ENCODE peak calls at places on chromosomes 5 and 9, in ten cellular contexts. I, M, Z, Q, F, D, B, G, T and E are unnamed samples.

GRCh38 chr5:101024299-101024698 is 121.2 kb upstream of the ST8SIA4 start:
- DNase-seq in B (no peak), I (no peak), M (no peak), Z (no peak), D (no peak), T (no peak), Q (no peak), F (no peak), G (no peak), E (no peak)

GRCh38 chr9:34484678-34485077 is 26.1 kb downstream of the DNAI1 start:
- DNase-seq in F (no peak), G (no peak), I (no peak), D (no peak), M (no peak), Q (no peak), Z (no peak), T (no peak), B (no peak), E (no peak)

GRCh38 chr5:151905639-151906038 is 19.0 kb downstream of the GLRA1 start:
- DNase-seq in Z (no peak), Q (no peak), F (no peak), T (no peak), B (no peak), M (no peak), I (no peak), D (peak), G (no peak), E (no peak)

GRCh38 chr5:149567226-149567625 is 14.1 kb upstream of the ARHGEF37 start:
- DNase-seq in D (no peak), T (no peak), Q (no peak), B (no peak), Z (no peak), F (no peak), I (no peak), M (no peak), G (no peak), E (no peak)

GRCh38 chr9:125586173-125586512 is 120.9 kb downstream of the MAPKAP1 start:
- DNase-seq in G (no peak), F (no peak), M (no peak), D (no peak), T (no peak), Z (no peak), Q (no peak), I (no peak), B (no peak), E (no peak)

GRCh38 chr5:5341531-5342292 is 80.8 kb upstream of the ICE1 start:
- DNase-seq in Z (no peak), F (no peak), B (no peak), I (no peak), T (peak), G (no peak), D (no peak), Q (no peak), M (no peak), E (no peak)

GRCh38 chr5:160802567-160802966 is 49.4 kb downstream of the ATP10B start:
- DNase-seq in I (no peak), M (no peak), Z (no peak), B (no peak), D (no peak), F (no peak), Q (peak), G (no peak), T (no peak), E (no peak)

GRCh38 chr5:24347206-24347605 is 297.6 kb downstream of the CDH10 start:
- DNase-seq in B (no peak), M (no peak), D (no peak), I (no peak), F (no peak), Z (no peak), T (no peak), Q (no peak), G (no peak), E (no peak)

GRCh38 chr9:105401651-105402050 is 46.2 kb upstream of the FSD1L start:
- DNase-seq in D (peak), T (peak), Z (no peak), Q (peak), F (no peak), M (no peak), G (no peak), I (no peak), B (no peak), E (no peak)

GRCh38 chr9:110744753-110745522 is 76.3 kb downstream of the MUSK start:
- DNase-seq in I (no peak), Z (peak), Q (no peak), T (peak), M (peak), D (peak), F (peak), G (no peak), B (peak), E (peak)

GRCh38 chr9:129482521-129483466 is 138.1 kb downstream of the C9orf50 start:
- DNase-seq in F (no peak), G (peak), Z (peak), M (no peak), D (peak), T (peak), Q (peak), I (peak), B (peak), E (no peak)

GRCh38 chr5:120567066-120567465 is 103.0 kb downstream of the PRR16 start:
- DNase-seq in F (no peak), Q (no peak), G (no peak), D (no peak), I (no peak), T (no peak), M (no peak), Z (no peak), B (no peak), E (no peak)

GRCh38 chr5:132547269-132547668 is 3.9 kb upstream of the IL5 start:
- DNase-seq in I (no peak), B (no peak), M (no peak), T (no peak), F (no peak), Z (no peak), Q (no peak), D (no peak), G (no peak), E (no peak)

GRCh38 chr5:100424017-100424416 is 111.2 kb upstream of the FAM174A start:
- DNase-seq in B (no peak), M (no peak), I (no peak), Q (no peak), Z (no peak), T (no peak), G (no peak), F (no peak), D (no peak), E (no peak)

GRCh38 chr5:120345947-120346346 is 118.2 kb upstream of the PRR16 start:
- DNase-seq in Z (no peak), D (no peak), T (no peak), G (no peak), Q (no peak), I (no peak), F (no peak), M (no peak), B (no peak), E (no peak)

GRCh38 chr9:13688990-13689600 is 409.6 kb upstream of the MPDZ start:
- DNase-seq in D (no peak), F (no peak), T (peak), Q (no peak), Z (no peak), M (no peak), I (no peak), G (peak), B (no peak), E (no peak)

GRCh38 chr9:109238677-109239076 is 71.6 kb upstream of the FRRS1L start:
- DNase-seq in T (no peak), Q (no peak), Z (no peak), G (no peak), F (no peak), B (no peak), I (no peak), M (no peak), D (no peak), E (no peak)

GRCh38 chr9:9914174-9914573 is 698.6 kb downstream of the PTPRD start:
- DNase-seq in D (no peak), M (no peak), T (no peak), G (no peak), Z (no peak), B (no peak), F (no peak), I (no peak), Q (no peak), E (no peak)

GRCh38 chr9:3773661-3774060 is 247.9 kb upstream of the RFX3 start:
- DNase-seq in F (no peak), Q (no peak), B (no peak), M (no peak), I (no peak), D (no peak), G (no peak), Z (no peak), T (no peak), E (no peak)

GRCh38 chr5:16464664-16465543 is 696 bp downstream of the ZNF622 start:
- DNase-seq in Z (no peak), G (no peak), D (no peak), B (no peak), Q (no peak), T (peak), F (no peak), I (no peak), M (no peak), E (no peak)

GRCh38 chr5:65364907-65365306 is 116.8 kb downstream of the ADAMTS6 start:
- DNase-seq in M (no peak), T (peak), F (no peak), B (no peak), I (no peak), Q (no peak), D (no peak), G (peak), Z (no peak), E (no peak)

GRCh38 chr5:171750316-171750788 is 35.3 kb upstream of the SMIM23 start:
- DNase-seq in M (peak), B (no peak), G (no peak), F (no peak), Z (no peak), T (peak), I (no peak), Q (no peak), D (peak), E (no peak)